ENCODE peak calls at places on chromosomes 1 and 21, in seven cellular contexts. N, U, Q, F, G, W and B are unnamed samples.

GRCh38 chr1:181159451-181160151 is 71.1 kb downstream of the IER5 start:
- DNase-seq in N (no peak), U (no peak), Q (no peak), F (no peak), G (peak), W (no peak), B (no peak)

GRCh38 chr1:172343246-172344099 is 77.0 kb upstream of the C1orf105 start:
- DNase-seq in N (no peak), U (no peak), Q (no peak), F (no peak), G (no peak), W (no peak), B (no peak)

GRCh38 chr1:5955479-5955977 is 36.7 kb downstream of the NPHP4 start:
- DNase-seq in N (no peak), U (no peak), Q (no peak), F (no peak), G (peak), W (no peak), B (no peak)

GRCh38 chr1:54331843-54332688 is 74.1 kb downstream of the SSBP3 start:
- DNase-seq in N (no peak), U (no peak), Q (no peak), F (no peak), G (no peak), W (no peak), B (no peak)

GRCh38 chr1:32241011-32241763 is 5.8 kb upstream of the FAM167B start:
- DNase-seq in N (peak), U (peak), Q (peak), F (peak), G (peak), W (no peak), B (peak)

GRCh38 chr1:201251851-201252430 is 31.4 kb upstream of the PKP1 start:
- DNase-seq in N (no peak), U (no peak), Q (no peak), F (no peak), G (no peak), W (no peak), B (no peak)

GRCh38 chr1:229139320-229139719 is 131.6 kb upstream of the RAB4A start:
- DNase-seq in N (no peak), U (no peak), Q (no peak), F (no peak), G (peak), W (no peak), B (peak)

GRCh38 chr1:245156736-245157505 is 2.1 kb downstream of the KIF26B start:
- DNase-seq in N (no peak), U (no peak), Q (no peak), F (no peak), G (peak), W (peak), B (peak)

GRCh38 chr1:25566186-25566729 is 22.9 kb downstream of the LDLRAP1 start:
- DNase-seq in N (no peak), U (no peak), Q (no peak), F (no peak), G (no peak), W (no peak), B (no peak)

GRCh38 chr1:42824481-42825057 is 7.4 kb upstream of the SVBP start:
- DNase-seq in N (no peak), U (no peak), Q (no peak), F (no peak), G (no peak), W (no peak), B (no peak)

GRCh38 chr1:156496211-156496761 is 4.3 kb downstream of the MEF2D start:
- DNase-seq in N (no peak), U (no peak), Q (peak), F (peak), G (peak), W (no peak), B (no peak)

GRCh38 chr1:160046494-160047115 is 14.8 kb upstream of the PIGM start:
- DNase-seq in N (no peak), U (no peak), Q (peak), F (no peak), G (peak), W (no peak), B (peak)

GRCh38 chr1:72281144-72281543 is 1.2 kb downstream of the NEGR1 start:
- DNase-seq in N (no peak), U (no peak), Q (no peak), F (no peak), G (no peak), W (peak), B (no peak)

GRCh38 chr1:63663301-63663700 is 70.1 kb downstream of the PGM1 start:
- DNase-seq in N (no peak), U (no peak), Q (no peak), F (no peak), G (no peak), W (no peak), B (no peak)

GRCh38 chr1:3306583-3307285 is 147.7 kb upstream of the ARHGEF16 start:
- DNase-seq in N (no peak), U (no peak), Q (no peak), F (no peak), G (no peak), W (no peak), B (no peak)

GRCh38 chr1:19926296-19927129 is 3.1 kb upstream of the PLA2G2E start:
- DNase-seq in N (no peak), U (no peak), Q (no peak), F (no peak), G (no peak), W (no peak), B (no peak)

GRCh38 chr1:100443739-100444571 is 91.6 kb downstream of the CDC14A start:
- DNase-seq in N (no peak), U (no peak), Q (no peak), F (no peak), G (peak), W (no peak), B (no peak)

GRCh38 chr1:227355542-227356270 is 37.4 kb upstream of the CDC42BPA start:
- DNase-seq in N (no peak), U (no peak), Q (no peak), F (no peak), G (no peak), W (no peak), B (no peak)

GRCh38 chr1:7704214-7705047 is 66.7 kb upstream of the VAMP3 start:
- DNase-seq in N (peak), U (peak), Q (peak), F (peak), G (peak), W (peak), B (peak)

GRCh38 chr21:44368711-44369446 is 15.5 kb downstream of the TRPM2 start:
- DNase-seq in N (no peak), U (no peak), Q (no peak), F (peak), G (peak), W (no peak), B (no peak)

GRCh38 chr21:29347274-29347681 is 48.6 kb downstream of the BACH1 start:
- DNase-seq in N (no peak), U (no peak), Q (no peak), F (no peak), G (no peak), W (no peak), B (no peak)

GRCh38 chr1:20174937-20175666 is 10.8 kb upstream of the UBXN10 start:
- DNase-seq in N (no peak), U (no peak), Q (no peak), F (no peak), G (no peak), W (no peak), B (no peak)

GRCh38 chr1:159959451-159959850 is 5.4 kb upstream of the SLAMF9 start:
- DNase-seq in N (no peak), U (no peak), Q (no peak), F (no peak), G (no peak), W (no peak), B (no peak)

GRCh38 chr1:33390550-33390949 is 40.3 kb downstream of the PHC2 start:
- DNase-seq in N (no peak), U (no peak), Q (no peak), F (no peak), G (no peak), W (no peak), B (no peak)

GRCh38 chr1:205774277-205775014 is 836 bp downstream of the RAB29 start:
- DNase-seq in N (peak), U (no peak), Q (peak), F (peak), G (peak), W (no peak), B (peak)

GRCh38 chr1:154851392-154852177 is 18.5 kb downstream of the KCNN3 start:
- DNase-seq in N (no peak), U (no peak), Q (no peak), F (no peak), G (no peak), W (no peak), B (no peak)

GRCh38 chr21:43375006-43375826 is 51.7 kb downstream of the SIK1 start:
- DNase-seq in N (no peak), U (no peak), Q (no peak), F (no peak), G (no peak), W (no peak), B (no peak)

GRCh38 chr21:41366522-41367151 is 4.8 kb downstream of the MX2 start:
- DNase-seq in N (no peak), U (peak), Q (no peak), F (peak), G (peak), W (no peak), B (peak)

GRCh38 chr1:21921100-21921875 is 15.8 kb downstream of the HSPG2 start:
- DNase-seq in N (no peak), U (no peak), Q (no peak), F (no peak), G (no peak), W (no peak), B (no peak)

GRCh38 chr1:109319114-109319513 is 12.3 kb upstream of the MYBPHL start:
- DNase-seq in N (no peak), U (no peak), Q (no peak), F (no peak), G (no peak), W (no peak), B (no peak)